ENCODE peak calls at places on chromosomes 13 and 19, in nine cellular contexts. D is pancreas; R is activated T-helper 1 cell treated with Interleukin-2 at 50 U/mL for 16 hours; Y is cardiac muscle cell; K is thoracic aorta; T is activated naive CD8-positive, alpha-beta T cell treated with anti-CD3 and anti-CD28 coated beads, Interleukin-2, amount 50 U/mL, for 24 hours; W is BE2C; O is OCI-LY7; V is fibroblast of gingiva. L is an unnamed sample.

GRCh38 chr19:39304701-39305571 is 8.7 kb downstream of the IFNL1 start:
- DNase-seq in W (no peak), K (no peak), T (no peak), Y (peak; percentile 67), R (no peak), O (no peak), D (no peak), V (no peak), L (no peak)

GRCh38 chr13:47455581-47455980 is 545.5 kb downstream of the SUCLA2 start:
- DNase-seq in D (no peak), K (no peak), O (no peak), T (no peak), R (no peak), W (peak; percentile 14), V (peak; percentile 85), Y (peak; percentile 23), L (no peak)

GRCh38 chr13:20482275-20482761 is 43.3 kb downstream of the CRYL1 start:
- DNase-seq in R (no peak), O (no peak), Y (no peak), W (peak; percentile 21), D (no peak), V (no peak), K (no peak), T (no peak), L (no peak)

GRCh38 chr13:34943675-34944634 is 1.9 kb downstream of the NBEA start:
- DNase-seq in V (no peak), K (no peak), W (no peak), T (no peak), O (peak; percentile 27), R (no peak), Y (no peak), D (no peak), L (no peak)

GRCh38 chr13:113928701-113929627 is 44.9 kb downstream of the C13orf46 start:
- DNase-seq in D (peak; percentile 85), W (no peak), K (peak; percentile 82), V (peak; percentile 98), R (no peak), O (no peak), Y (no peak), T (no peak), L (no peak)

GRCh38 chr13:39890537-39890936 is 235.1 kb downstream of the COG6 start:
- DNase-seq in D (no peak), Y (no peak), R (no peak), V (no peak), K (no peak), T (no peak), O (no peak), W (no peak), L (no peak)

GRCh38 chr13:51614350-51614786 is 30.1 kb downstream of the WDFY2 start:
- DNase-seq in O (peak; percentile 76), D (peak; percentile 36), Y (no peak), K (no peak), W (peak; percentile 82), T (peak; percentile 53), R (peak; percentile 2), V (peak; percentile 49), L (peak; percentile 88)

GRCh38 chr13:79485014-79485441 is 4.1 kb downstream of the NDFIP2 start:
- DNase-seq in T (peak; percentile 21), Y (no peak), R (no peak), W (no peak), D (peak; percentile 31), K (no peak), V (peak; percentile 75), O (no peak), L (no peak)

GRCh38 chr13:40488869-40489391 is 177.5 kb downstream of the FOXO1 start:
- DNase-seq in T (peak; percentile 54), W (no peak), Y (no peak), R (no peak), D (no peak), O (no peak), V (no peak), K (no peak), L (no peak)

GRCh38 chr19:38004505-38005223 is 97.7 kb downstream of the SIPA1L3 start:
- DNase-seq in T (no peak), K (peak; percentile 71), D (peak; percentile 49), V (peak; percentile 95), O (peak; percentile 93), W (peak; percentile 92), R (no peak), Y (peak; percentile 84), L (peak; percentile 86)

GRCh38 chr19:53906211-53907192 is 2.6 kb upstream of the CACNG7 start:
- DNase-seq in K (no peak), T (peak; percentile 83), W (peak; percentile 59), V (no peak), D (peak; percentile 44), Y (peak; percentile 41), O (peak; percentile 33), R (peak; percentile 43), L (peak; percentile 81)